ENCODE peak calls at places on chromosomes 4 and X, in seven cellular contexts. One of them, this sample, is unnamed.

GRCh38 chrX:42129541-42129940 is 206.2 kb upstream of the CASK start:
- DNase-seq in uterus: no peak
- DNase-seq in right atrium auricular region: no peak
- DNase-seq in heart left ventricle: no peak
- DNase-seq in suprapubic skin: no peak
- DNase-seq in SK-N-SH: no peak
- DNase-seq in ascending aorta: no peak
- DNase-seq in this sample: no peak

GRCh38 chr4:19349416-19349815 is 902.3 kb upstream of the SLIT2 start:
- DNase-seq in uterus: no peak
- DNase-seq in right atrium auricular region: no peak
- DNase-seq in heart left ventricle: no peak
- DNase-seq in suprapubic skin: no peak
- DNase-seq in SK-N-SH: no peak
- DNase-seq in ascending aorta: no peak
- DNase-seq in this sample: no peak

GRCh38 chrX:44873415-44874270 is 655 bp downstream of the KDM6A start:
- DNase-seq in uterus: peak; percentile 59
- DNase-seq in right atrium auricular region: peak; percentile 68
- DNase-seq in heart left ventricle: peak; percentile 48
- DNase-seq in suprapubic skin: peak; percentile 78
- DNase-seq in SK-N-SH: peak; percentile 74
- DNase-seq in ascending aorta: no peak
- DNase-seq in this sample: peak; percentile 45

GRCh38 chrX:30513284-30513683 is 64.3 kb downstream of the TASL start:
- DNase-seq in uterus: no peak
- DNase-seq in right atrium auricular region: no peak
- DNase-seq in heart left ventricle: no peak
- DNase-seq in suprapubic skin: no peak
- DNase-seq in SK-N-SH: peak; percentile 5
- DNase-seq in ascending aorta: no peak
- DNase-seq in this sample: no peak

GRCh38 chrX:139766545-139766983 is 58.6 kb upstream of the MCF2 start:
- DNase-seq in uterus: no peak
- DNase-seq in right atrium auricular region: no peak
- DNase-seq in heart left ventricle: no peak
- DNase-seq in suprapubic skin: no peak
- DNase-seq in SK-N-SH: no peak
- DNase-seq in ascending aorta: no peak
- DNase-seq in this sample: no peak

GRCh38 chr4:153733751-153734448 is 25.9 kb downstream of the RNF175 start:
- DNase-seq in uterus: no peak
- DNase-seq in right atrium auricular region: no peak
- DNase-seq in heart left ventricle: no peak
- DNase-seq in suprapubic skin: no peak
- DNase-seq in SK-N-SH: no peak
- DNase-seq in ascending aorta: no peak
- DNase-seq in this sample: no peak

GRCh38 chr4:173360587-173361221 is 10.1 kb upstream of the SAP30 start:
- DNase-seq in uterus: no peak
- DNase-seq in right atrium auricular region: no peak
- DNase-seq in heart left ventricle: no peak
- DNase-seq in suprapubic skin: no peak
- DNase-seq in SK-N-SH: no peak
- DNase-seq in ascending aorta: no peak
- DNase-seq in this sample: no peak

GRCh38 chr4:183989471-183989870 is 84.4 kb downstream of the STOX2 start:
- DNase-seq in uterus: no peak
- DNase-seq in right atrium auricular region: no peak
- DNase-seq in heart left ventricle: no peak
- DNase-seq in suprapubic skin: no peak
- DNase-seq in SK-N-SH: no peak
- DNase-seq in ascending aorta: no peak
- DNase-seq in this sample: no peak

GRCh38 chrX:129586446-129586845 is 46.4 kb downstream of the OCRL start:
- DNase-seq in uterus: no peak
- DNase-seq in right atrium auricular region: no peak
- DNase-seq in heart left ventricle: no peak
- DNase-seq in suprapubic skin: no peak
- DNase-seq in SK-N-SH: no peak
- DNase-seq in ascending aorta: no peak
- DNase-seq in this sample: no peak

GRCh38 chrX:47556045-47556623 is 4.9 kb upstream of the ARAF start:
- DNase-seq in uterus: peak; percentile 87
- DNase-seq in right atrium auricular region: peak; percentile 94
- DNase-seq in heart left ventricle: peak; percentile 90
- DNase-seq in suprapubic skin: peak; percentile 93
- DNase-seq in SK-N-SH: peak; percentile 80
- DNase-seq in ascending aorta: peak; percentile 88
- DNase-seq in this sample: peak; percentile 90

GRCh38 chr4:19300213-19300612 is 951.5 kb upstream of the SLIT2 start:
- DNase-seq in uterus: no peak
- DNase-seq in right atrium auricular region: no peak
- DNase-seq in heart left ventricle: no peak
- DNase-seq in suprapubic skin: no peak
- DNase-seq in SK-N-SH: no peak
- DNase-seq in ascending aorta: no peak
- DNase-seq in this sample: no peak

GRCh38 chr4:113141901-113142346 is 92.5 kb downstream of the ANK2 start:
- DNase-seq in uterus: no peak
- DNase-seq in right atrium auricular region: no peak
- DNase-seq in heart left ventricle: no peak
- DNase-seq in suprapubic skin: no peak
- DNase-seq in SK-N-SH: no peak
- DNase-seq in ascending aorta: no peak
- DNase-seq in this sample: no peak

GRCh38 chr4:84916233-84916632 is 50.3 kb downstream of the WDFY3 start:
- DNase-seq in uterus: no peak
- DNase-seq in right atrium auricular region: no peak
- DNase-seq in heart left ventricle: no peak
- DNase-seq in suprapubic skin: no peak
- DNase-seq in SK-N-SH: no peak
- DNase-seq in ascending aorta: no peak
- DNase-seq in this sample: no peak

GRCh38 chrX:49230500-49231232 is 2.5 kb downstream of the CACNA1F start:
- DNase-seq in uterus: no peak
- DNase-seq in right atrium auricular region: peak; percentile 66
- DNase-seq in heart left ventricle: peak; percentile 63
- DNase-seq in suprapubic skin: peak; percentile 81
- DNase-seq in SK-N-SH: no peak
- DNase-seq in ascending aorta: peak; percentile 21
- DNase-seq in this sample: no peak

GRCh38 chr4:98928505-98929340 is at the start of gene EIF4E:
- DNase-seq in uterus: peak; percentile 95
- DNase-seq in right atrium auricular region: peak; percentile 99
- DNase-seq in heart left ventricle: peak; percentile 97
- DNase-seq in suprapubic skin: peak; percentile 98
- DNase-seq in SK-N-SH: peak; percentile 92
- DNase-seq in ascending aorta: peak; percentile 94
- DNase-seq in this sample: peak; percentile 97

GRCh38 chr4:1227817-1228216 is 21.1 kb downstream of the CTBP1 start:
- DNase-seq in uterus: no peak
- DNase-seq in right atrium auricular region: no peak
- DNase-seq in heart left ventricle: no peak
- DNase-seq in suprapubic skin: no peak
- DNase-seq in SK-N-SH: no peak
- DNase-seq in ascending aorta: no peak
- DNase-seq in this sample: no peak

GRCh38 chr4:1226598-1226997 is 22.3 kb downstream of the CTBP1 start:
- DNase-seq in uterus: no peak
- DNase-seq in right atrium auricular region: no peak
- DNase-seq in heart left ventricle: no peak
- DNase-seq in suprapubic skin: no peak
- DNase-seq in SK-N-SH: no peak
- DNase-seq in ascending aorta: no peak
- DNase-seq in this sample: no peak

GRCh38 chr4:1223841-1224809 is 24.8 kb downstream of the CTBP1 start:
- DNase-seq in uterus: no peak
- DNase-seq in right atrium auricular region: no peak
- DNase-seq in heart left ventricle: no peak
- DNase-seq in suprapubic skin: no peak
- DNase-seq in SK-N-SH: no peak
- DNase-seq in ascending aorta: no peak
- DNase-seq in this sample: no peak

GRCh38 chr4:1225272-1226166 is 23.4 kb downstream of the CTBP1 start:
- DNase-seq in uterus: no peak
- DNase-seq in right atrium auricular region: no peak
- DNase-seq in heart left ventricle: no peak
- DNase-seq in suprapubic skin: no peak
- DNase-seq in SK-N-SH: no peak
- DNase-seq in ascending aorta: no peak
- DNase-seq in this sample: no peak

DNA sequence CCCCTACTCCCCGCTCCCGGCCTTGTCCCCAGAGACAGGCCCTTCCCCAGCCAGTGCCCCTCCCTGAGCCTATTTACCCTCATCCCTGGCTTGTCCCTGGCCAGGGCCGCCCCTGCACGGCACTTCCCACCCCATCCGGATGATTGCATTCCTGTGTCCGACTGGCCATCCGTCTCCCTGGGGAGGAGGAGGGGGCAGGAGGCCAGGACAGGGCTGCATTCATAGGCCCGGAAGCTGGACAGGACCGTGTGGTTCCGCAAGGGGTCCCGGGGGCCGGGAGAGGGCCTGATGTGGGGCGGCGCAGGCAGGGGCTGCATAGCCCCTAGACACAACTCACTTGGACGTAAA is 22.8 kb downstream of the CTBP1 start:
- DNase-seq in uterus: no peak
- DNase-seq in right atrium auricular region: peak; percentile 76
- DNase-seq in heart left ventricle: peak; percentile 69
- DNase-seq in suprapubic skin: no peak
- DNase-seq in SK-N-SH: no peak
- DNase-seq in ascending aorta: no peak
- DNase-seq in this sample: no peak
- H3K36me3 ChIP-seq in uterus: no peaks in the 10 kb centered on the region
- H3K36me3 ChIP-seq in right atrium auricular region: peaks cover 90% of the 10 kb centered on the region
- H3K36me3 ChIP-seq in heart left ventricle: peaks cover 16% of the 10 kb centered on the region
- H3K36me3 ChIP-seq in suprapubic skin: peaks cover 96% of the 10 kb centered on the region
- H3K36me3 ChIP-seq in SK-N-SH: peaks cover 74% of the 10 kb centered on the region
- H3K36me3 ChIP-seq in ascending aorta: peaks cover 87% of the 10 kb centered on the region
- H3K36me3 ChIP-seq in this sample: peaks cover 66% of the 10 kb centered on the region

DNA sequence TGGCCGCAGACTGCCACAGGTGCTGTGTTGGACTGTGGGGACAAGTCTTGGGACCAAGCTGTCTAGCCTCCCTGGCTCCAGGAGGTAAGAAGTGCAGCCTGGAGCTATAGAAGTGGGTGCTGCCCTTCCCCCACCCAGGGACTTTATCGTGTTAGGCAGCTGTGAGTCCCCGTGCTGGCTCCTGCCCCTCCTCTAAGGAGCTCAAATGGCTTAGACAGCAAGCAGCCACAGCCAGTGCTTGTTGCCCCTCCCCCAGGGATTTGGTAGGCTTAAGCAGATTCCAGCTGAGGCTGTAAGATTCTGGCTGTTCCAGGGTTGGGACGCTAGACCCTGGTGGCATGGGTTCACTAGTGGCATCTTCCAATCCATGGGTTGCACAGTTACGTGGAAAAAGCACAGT is 979.4 kb upstream of the PCDH10 start:
- DNase-seq in uterus: no peak
- DNase-seq in right atrium auricular region: no peak
- DNase-seq in heart left ventricle: no peak
- DNase-seq in suprapubic skin: no peak
- DNase-seq in SK-N-SH: no peak
- DNase-seq in ascending aorta: no peak
- DNase-seq in this sample: no peak
- H3K4me3 ChIP-seq in uterus: no peak overlapping the region
- H3K4me3 ChIP-seq in right atrium auricular region: no peak overlapping the region
- H3K4me3 ChIP-seq in heart left ventricle: no peak overlapping the region
- H3K4me3 ChIP-seq in suprapubic skin: no peak overlapping the region
- H3K4me3 ChIP-seq in SK-N-SH: no peak overlapping the region
- H3K4me3 ChIP-seq in ascending aorta: no peak overlapping the region
- H3K4me3 ChIP-seq in this sample: no peak overlapping the region

GRCh38 chrX:40054793-40055192 is 43.0 kb downstream of the BCOR start:
- DNase-seq in uterus: no peak
- DNase-seq in right atrium auricular region: no peak
- DNase-seq in heart left ventricle: no peak
- DNase-seq in suprapubic skin: no peak
- DNase-seq in SK-N-SH: no peak
- DNase-seq in ascending aorta: no peak
- DNase-seq in this sample: no peak

GRCh38 chrX:40056420-40056819 is 41.3 kb downstream of the BCOR start:
- DNase-seq in uterus: no peak
- DNase-seq in right atrium auricular region: no peak
- DNase-seq in heart left ventricle: no peak
- DNase-seq in suprapubic skin: no peak
- DNase-seq in SK-N-SH: no peak
- DNase-seq in ascending aorta: no peak
- DNase-seq in this sample: no peak

GRCh38 chrX:40055495-40055894 is 42.3 kb downstream of the BCOR start:
- DNase-seq in uterus: no peak
- DNase-seq in right atrium auricular region: no peak
- DNase-seq in heart left ventricle: no peak
- DNase-seq in suprapubic skin: no peak
- DNase-seq in SK-N-SH: no peak
- DNase-seq in ascending aorta: no peak
- DNase-seq in this sample: no peak

GRCh38 chrX:40058719-40059118 is 39.0 kb downstream of the BCOR start:
- DNase-seq in uterus: no peak
- DNase-seq in right atrium auricular region: no peak
- DNase-seq in heart left ventricle: no peak
- DNase-seq in suprapubic skin: no peak
- DNase-seq in SK-N-SH: no peak
- DNase-seq in ascending aorta: no peak
- DNase-seq in this sample: no peak

GRCh38 chrX:40057405-40057804 is 40.4 kb downstream of the BCOR start:
- DNase-seq in uterus: no peak
- DNase-seq in right atrium auricular region: no peak
- DNase-seq in heart left ventricle: no peak
- DNase-seq in suprapubic skin: no peak
- DNase-seq in SK-N-SH: no peak
- DNase-seq in ascending aorta: no peak
- DNase-seq in this sample: no peak
- TF ChIP-seq CTCF in uterus: no peak
- TF ChIP-seq CTCF in right atrium auricular region: no peak
- TF ChIP-seq CTCF in heart left ventricle: no peak
- TF ChIP-seq CTCF in suprapubic skin: no peak
- TF ChIP-seq CTCF in SK-N-SH: peak; percentile 16
- TF ChIP-seq CTCF in ascending aorta: no peak
- TF ChIP-seq CTCF in this sample: peak; percentile 28

GRCh38 chr4:75786938-75787337 is 62.6 kb downstream of the USO1 start:
- DNase-seq in uterus: no peak
- DNase-seq in right atrium auricular region: no peak
- DNase-seq in heart left ventricle: no peak
- DNase-seq in suprapubic skin: no peak
- DNase-seq in SK-N-SH: no peak
- DNase-seq in ascending aorta: no peak
- DNase-seq in this sample: no peak

GRCh38 chr4:75786526-75786925 is 62.1 kb downstream of the USO1 start:
- DNase-seq in uterus: no peak
- DNase-seq in right atrium auricular region: no peak
- DNase-seq in heart left ventricle: no peak
- DNase-seq in suprapubic skin: no peak
- DNase-seq in SK-N-SH: no peak
- DNase-seq in ascending aorta: no peak
- DNase-seq in this sample: no peak

DNA sequence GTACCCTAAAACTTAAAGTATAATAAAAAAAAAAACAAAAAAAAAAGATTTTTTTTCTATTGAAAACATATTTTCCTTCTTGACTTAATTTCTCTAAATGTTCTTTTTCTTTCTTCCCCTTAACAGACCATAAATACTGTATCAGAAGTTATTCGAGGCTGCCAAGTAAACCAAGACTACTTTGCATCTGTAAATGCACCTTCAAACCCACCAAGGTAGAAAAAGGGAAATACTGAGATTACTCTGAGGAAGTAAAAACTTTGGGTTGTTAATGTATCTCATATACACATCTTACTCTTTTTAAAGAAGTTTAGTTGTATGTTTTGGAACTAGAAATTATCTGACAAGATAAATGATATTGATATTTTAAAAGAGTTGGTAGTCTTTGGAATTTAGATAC is 65.6 kb downstream of the USO1 start:
- DNase-seq in uterus: no peak
- DNase-seq in right atrium auricular region: no peak
- DNase-seq in heart left ventricle: no peak
- DNase-seq in suprapubic skin: no peak
- DNase-seq in SK-N-SH: no peak
- DNase-seq in ascending aorta: no peak
- DNase-seq in this sample: no peak
- H3K36me3 ChIP-seq in uterus: no peaks in the 10 kb centered on the region
- H3K36me3 ChIP-seq in right atrium auricular region: peaks cover 67% of the 10 kb centered on the region
- H3K36me3 ChIP-seq in heart left ventricle: peaks cover 22% of the 10 kb centered on the region
- H3K36me3 ChIP-seq in suprapubic skin: peaks cover 65% of the 10 kb centered on the region
- H3K36me3 ChIP-seq in SK-N-SH: peaks cover 47% of the 10 kb centered on the region
- H3K36me3 ChIP-seq in ascending aorta: peaks cover 56% of the 10 kb centered on the region
- H3K36me3 ChIP-seq in this sample: peaks cover 5% of the 10 kb centered on the region

This sample was measured in BE2C.